ENCODE peak calls at places on chromosomes 2 and 18, in seven cellular contexts. W is progenitor cell of endocrine pancreas; X is LoVo; V is HS-5; L is transverse colon; Z is naive thymus-derived CD8-positive, alpha-beta T cell; P is endodermal cell. N is an unnamed sample.

GRCh38 chr2:205802069-205802468 is 119.8 kb downstream of the NRP2 start:
- DNase-seq in W (no peak), X (no peak), V (no peak), L (no peak), Z (no peak), P (no peak), N (no peak)

GRCh38 chr2:17867133-17867532 is 11.3 kb upstream of the KCNS3 start:
- DNase-seq in W (no peak), X (no peak), V (no peak), L (no peak), Z (no peak), P (no peak), N (no peak)

GRCh38 chr2:124024491-124025348 is at the start of gene CNTNAP5:
- DNase-seq in W (peak; percentile 79), X (no peak), V (no peak), L (peak; percentile 8), Z (no peak), P (peak; percentile 95), N (no peak)

GRCh38 chr2:129717560-129718128 is 261.8 kb upstream of the RAB6C start:
- DNase-seq in W (no peak), X (no peak), V (no peak), L (peak; percentile 17), Z (no peak), P (peak; percentile 75), N (no peak)

GRCh38 chr2:27003857-27004256 is 28.9 kb upstream of the TMEM214 start:
- DNase-seq in W (no peak), X (no peak), V (peak; percentile 30), L (no peak), Z (no peak), P (no peak), N (no peak)

GRCh38 chr18:30970201-30970816 is 72.2 kb downstream of the DSC3 start:
- DNase-seq in W (no peak), X (peak; percentile 62), V (peak; percentile 30), L (no peak), Z (no peak), P (no peak), N (no peak)

GRCh38 chr2:127545189-127545588 is 9.7 kb downstream of the MYO7B start:
- DNase-seq in W (no peak), X (no peak), V (no peak), L (no peak), Z (no peak), P (no peak), N (no peak)

GRCh38 chr2:138276367-138276766 is 225.2 kb upstream of the SPOPL start:
- DNase-seq in W (no peak), X (no peak), V (no peak), L (no peak), Z (no peak), P (peak; percentile 58), N (no peak)

GRCh38 chr2:85524567-85524923 is 14.4 kb upstream of the MAT2A start:
- DNase-seq in W (no peak), X (no peak), V (no peak), L (no peak), Z (no peak), P (peak; percentile 72), N (no peak)

GRCh38 chr2:96839288-96839874 is 4.4 kb downstream of the ANKRD23 start:
- DNase-seq in W (no peak), X (no peak), V (no peak), L (peak; percentile 85), Z (peak; percentile 83), P (peak; percentile 71), N (peak; percentile 83)

GRCh38 chr2:19783935-19784334 is 117.8 kb downstream of the TTC32 start:
- DNase-seq in W (no peak), X (no peak), V (no peak), L (no peak), Z (no peak), P (no peak), N (no peak)